ENCODE peak calls at places on chromosomes 2 and 18, in four cellular contexts. V is NCI-H2081, I is A172, F is T47D. C is an unnamed sample.

GRCh38 chr2:131027566-131028528 is 65.4 kb downstream of the FAM168B start:
- DNase-seq in V (no peak), I (no peak), F (no peak), C (no peak)

GRCh38 chr2:15813481-15814266 is 126.7 kb upstream of the MYCN start:
- DNase-seq in V (no peak), I (no peak), F (no peak), C (no peak)

GRCh38 chr2:111216811-111217652 is 96.3 kb downstream of the BCL2L11 start:
- DNase-seq in V (no peak), I (no peak), F (no peak), C (no peak)

GRCh38 chr2:153299809-153300208 is 178.8 kb downstream of the RPRM start:
- DNase-seq in V (no peak), I (no peak), F (no peak), C (no peak)

GRCh38 chr2:120740765-120741513 is 5.3 kb downstream of the GLI2 start:
- DNase-seq in V (no peak), I (no peak), F (no peak), C (no peak)

GRCh38 chr2:171225302-171225980 is 64.7 kb upstream of the TLK1 start:
- DNase-seq in V (no peak), I (peak), F (no peak), C (no peak)

GRCh38 chr2:210884227-210884626 is 327.8 kb downstream of the CPS1 start:
- DNase-seq in V (no peak), I (no peak), F (no peak), C (no peak)

GRCh38 chr2:81767173-81767720 is 1462.7 kb upstream of the LRRTM1 start:
- DNase-seq in V (no peak), I (peak), F (no peak), C (no peak)

GRCh38 chr2:36516136-36516870 is 81.7 kb downstream of the FEZ2 start:
- DNase-seq in V (no peak), I (no peak), F (no peak), C (no peak)

GRCh38 chr2:136070913-136071312 is 47.0 kb downstream of the CXCR4 start:
- DNase-seq in V (no peak), I (no peak), F (no peak), C (no peak)

GRCh38 chr2:127589358-127589757 is 53.9 kb downstream of the MYO7B start:
- DNase-seq in V (no peak), I (no peak), F (no peak), C (no peak)

GRCh38 chr2:142933916-142934315 is 56.5 kb downstream of the KYNU start:
- DNase-seq in V (no peak), I (no peak), F (no peak), C (no peak)

GRCh38 chr18:44149706-44150105 is 531.0 kb upstream of the SETBP1 start:
- DNase-seq in V (no peak), I (peak), F (no peak), C (no peak)

GRCh38 chr2:9145752-9146430 is 60.7 kb upstream of the ASAP2 start:
- DNase-seq in V (no peak), I (no peak), F (no peak), C (no peak)

GRCh38 chr18:2263303-2263702 is 308.0 kb downstream of the METTL4 start:
- DNase-seq in V (no peak), I (no peak), F (no peak), C (no peak)

GRCh38 chr18:34729264-34729663 is 19.2 kb downstream of the DTNA start:
- DNase-seq in V (peak), I (peak), F (peak), C (no peak)

GRCh38 chr2:206127656-206128055 is 31.6 kb downstream of the NDUFS1 start:
- DNase-seq in V (no peak), I (peak), F (no peak), C (no peak)

GRCh38 chr2:27307545-27308358 is 493 bp downstream of the UCN start:
- DNase-seq in V (no peak), I (no peak), F (no peak), C (no peak)

GRCh38 chr2:31137211-31138036 is 816 bp downstream of the GALNT14 start:
- DNase-seq in V (no peak), I (no peak), F (no peak), C (no peak)

GRCh38 chr2:26172866-26173595 is at the start of gene GAREM2:
- DNase-seq in V (no peak), I (no peak), F (no peak), C (no peak)

GRCh38 chr2:120429586-120430500 is 83.9 kb downstream of the INHBB start:
- DNase-seq in V (no peak), I (no peak), F (no peak), C (no peak)

GRCh38 chr2:5696741-5697521 is 4.7 kb downstream of the SOX11 start:
- DNase-seq in V (peak), I (peak), F (no peak), C (no peak)

GRCh38 chr2:200380139-200380561 is 73.7 kb downstream of the SPATS2L start:
- DNase-seq in V (no peak), I (no peak), F (no peak), C (peak)

GRCh38 chr2:23803275-23803964 is 123.5 kb downstream of the ATAD2B start:
- DNase-seq in V (no peak), I (peak), F (no peak), C (no peak)

GRCh38 chr18:65938592-65939372 is 188.0 kb downstream of the CDH7 start:
- DNase-seq in V (peak), I (peak), F (no peak), C (peak)

GRCh38 chr2:68426885-68427579 is 40.1 kb downstream of the FBXO48 start:
- DNase-seq in V (no peak), I (peak), F (no peak), C (no peak)

GRCh38 chr18:27447530-27447929 is 262.4 kb upstream of the CHST9 start:
- DNase-seq in V (peak), I (no peak), F (no peak), C (peak)

GRCh38 chr2:72415256-72415655 is 267.6 kb upstream of the CYP26B1 start:
- DNase-seq in V (no peak), I (peak), F (no peak), C (no peak)

GRCh38 chr2:99198103-99198841 is 17.3 kb downstream of the MRPL30 start:
- DNase-seq in V (no peak), I (no peak), F (peak), C (no peak)

GRCh38 chr18:46322411-46322891 is 218.3 kb downstream of the HAUS1 start:
- DNase-seq in V (no peak), I (peak), F (no peak), C (no peak)

GRCh38 chr18:59778434-59778833 is 81.2 kb upstream of the CCBE1 start:
- DNase-seq in V (no peak), I (no peak), F (no peak), C (no peak)

GRCh38 chr2:88442501-88442900 is 10.0 kb downstream of the FOXI3 start:
- DNase-seq in V (no peak), I (no peak), F (no peak), C (no peak)

GRCh38 chr18:62436636-62437519 is 85.9 kb upstream of the ZCCHC2 start:
- DNase-seq in V (no peak), I (no peak), F (no peak), C (no peak)

GRCh38 chr2:52884971-52885370 is 882.6 kb upstream of the CHAC2 start:
- DNase-seq in V (no peak), I (no peak), F (no peak), C (no peak)

GRCh38 chr2:85926526-85926925 is 37.7 kb upstream of the ST3GAL5 start:
- DNase-seq in V (no peak), I (no peak), F (no peak), C (no peak)